ENCODE peak calls at places on chromosomes 16 and 17, in six cellular contexts. C, D, L, G, U and A are unnamed samples. For H3K4me1, the result is how much of the 10 kb centered on the place peaks cover.

GRCh38 chr16:53809088-53809951 is 105.4 kb downstream of the FTO start:
- DNase-seq in C (no peak), U (peak), L (no peak), D (peak), G (no peak), A (no peak)

GRCh38 chr17:27633312-27634025 is 2.5 kb downstream of the LGALS9 start:
- DNase-seq in L (no peak), C (no peak), U (peak), D (peak), G (no peak), A (no peak)

GRCh38 chr17:81405382-81406005 is 10.2 kb downstream of the BAHCC1 start:
- DNase-seq in D (no peak), U (peak), L (no peak), G (no peak), C (no peak), A (no peak)

GRCh38 chr17:78484300-78485159 is 92.7 kb downstream of the DNAH17 start:
- DNase-seq in D (no peak), C (peak), G (peak), L (peak), U (peak), A (peak)

GRCh38 chr17:35546489-35546888 is 9.0 kb upstream of the SLFN12L start:
- DNase-seq in G (no peak), L (no peak), U (no peak), D (no peak), C (no peak), A (no peak)

GRCh38 chr16:17470871-17471744 is at the start of gene XYLT1:
- DNase-seq in D (peak), C (no peak), U (no peak), G (peak), L (peak), A (peak)

GRCh38 chr17:44363613-44364159 is at the start of gene FAM171A2:
- DNase-seq in D (peak), L (peak), U (peak), C (peak), G (peak), A (peak)

GRCh38 chr16:84598391-84598750 is 19.5 kb downstream of the COTL1 start:
- DNase-seq in U (no peak), L (no peak), C (no peak), G (no peak), D (no peak), A (no peak)

GRCh38 chr16:85165781-85166180 is 53.5 kb upstream of the CIBAR2 start:
- DNase-seq in U (no peak), D (no peak), G (no peak), L (no peak), C (no peak), A (no peak)

GRCh38 chr17:21522755-21523154 is 146.6 kb downstream of the KCNJ12 start:
- DNase-seq in L (peak), U (no peak), G (no peak), D (no peak), C (no peak), A (no peak)

GRCh38 chr16:64864232-64864803 is 257.5 kb downstream of the CDH11 start:
- DNase-seq in G (no peak), L (no peak), C (no peak), U (peak), D (peak), A (no peak)

GRCh38 chr17:7146115-7146514 is 31.5 kb upstream of the ASGR2 start:
- DNase-seq in G (no peak), D (no peak), U (no peak), C (peak), L (no peak), A (peak)

GRCh38 chr17:66855204-66855603 is 20.3 kb downstream of the CACNG5 start:
- DNase-seq in U (no peak), L (peak), D (no peak), C (no peak), G (peak), A (no peak)

GRCh38 chr16:63461248-63461841 is 1425.1 kb upstream of the CDH8 start:
- DNase-seq in U (peak), G (peak), C (peak), D (peak), L (peak), A (peak)

GRCh38 chr16:88469615-88470395 is 16.7 kb downstream of the ZFPM1 start:
- DNase-seq in C (no peak), L (no peak), G (no peak), U (no peak), D (no peak), A (no peak)

GRCh38 chr17:4810696-4811289 is 3.8 kb downstream of the PLD2 start:
- DNase-seq in C (no peak), G (no peak), L (no peak), D (no peak), U (no peak), A (no peak)

GRCh38 chr17:21283482-21284318 is 811 bp upstream of the MAP2K3 start:
- DNase-seq in U (peak), L (no peak), G (no peak), C (no peak), D (peak), A (no peak)

GRCh38 chr17:34668206-34668605 is 88.8 kb downstream of the TMEM132E start:
- DNase-seq in G (no peak), C (no peak), D (no peak), U (no peak), L (no peak), A (no peak)

GRCh38 chr16:57668259-57668563 is at the start of gene ADGRG3:
- DNase-seq in U (no peak), L (no peak), C (no peak), G (no peak), D (no peak), A (no peak)

GRCh38 chr16:10606607-10607006 is 26.2 kb upstream of the EMP2 start:
- DNase-seq in G (no peak), D (no peak), U (no peak), L (no peak), C (no peak), A (no peak)

GRCh38 chr17:62819511-62820221 is 11.6 kb upstream of the MARCHF10 start:
- DNase-seq in U (peak), L (no peak), G (peak), D (peak), C (peak), A (peak)

GRCh38 chr17:69175812-69176517 is 34.3 kb upstream of the ABCA6 start:
- DNase-seq in U (peak), D (peak), L (no peak), C (no peak), G (no peak), A (no peak)

GRCh38 chr16:85528528-85529387 is 84.4 kb upstream of the GSE1 start:
- DNase-seq in L (no peak), D (no peak), U (no peak), C (no peak), G (no peak), A (no peak)

GRCh38 chr17:36629970-36630369 is 28.6 kb downstream of the MRM1 start:
- DNase-seq in C (no peak), L (no peak), G (no peak), D (no peak), U (no peak), A (no peak)

GRCh38 chr17:17739388-17740066 is 58.3 kb downstream of the RAI1 start:
- DNase-seq in U (peak), C (no peak), D (peak), G (no peak), L (no peak), A (no peak)

GRCh38 chr17:10120749-10121148 is 77.7 kb downstream of the GAS7 start:
- DNase-seq in G (no peak), D (peak), L (no peak), U (peak), C (no peak), A (no peak)

DNA sequence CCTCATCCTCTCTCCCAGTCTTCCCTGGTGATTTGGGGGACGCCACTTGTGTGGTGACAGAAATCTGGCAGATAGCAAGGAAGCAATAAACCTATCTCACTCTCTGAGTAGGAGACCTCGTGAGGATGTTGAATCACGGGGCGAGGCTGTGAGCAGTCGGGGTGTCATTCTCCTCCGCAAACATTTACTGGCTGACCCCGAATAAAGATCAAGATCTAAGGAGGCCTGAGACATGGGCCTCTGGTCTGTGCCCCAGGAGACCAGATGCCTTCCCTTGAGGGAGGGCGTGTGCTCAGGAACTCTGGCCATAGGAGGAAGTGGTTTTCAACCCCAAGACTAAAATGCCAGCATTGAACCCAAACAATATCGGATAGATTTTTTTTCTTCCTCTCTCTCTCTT is 53.1 kb downstream of the FOXL1 start:
- DNase-seq in C (no peak), L (no peak), D (no peak), G (no peak), U (no peak), A (no peak)
- H2BK15ac ChIP-seq in C (no peak), L (no peak), D (no peak), G (no peak), U (no peak), A (no peak)

GRCh38 chr17:50180593-50180992 is 14.8 kb downstream of the SGCA start:
- DNase-seq in G (no peak), L (no peak), U (no peak), C (no peak), D (peak), A (no peak)

GRCh38 chr17:50176559-50177471 is 11.0 kb downstream of the SGCA start:
- DNase-seq in U (peak), D (no peak), L (no peak), G (no peak), C (no peak), A (peak)

GRCh38 chr17:50177476-50177875 is 11.7 kb downstream of the SGCA start:
- DNase-seq in U (no peak), C (no peak), L (no peak), D (no peak), G (no peak), A (no peak)

GRCh38 chr17:50180066-50180465 is 14.3 kb downstream of the SGCA start:
- DNase-seq in D (no peak), L (no peak), C (no peak), G (no peak), U (no peak), A (no peak)

DNA sequence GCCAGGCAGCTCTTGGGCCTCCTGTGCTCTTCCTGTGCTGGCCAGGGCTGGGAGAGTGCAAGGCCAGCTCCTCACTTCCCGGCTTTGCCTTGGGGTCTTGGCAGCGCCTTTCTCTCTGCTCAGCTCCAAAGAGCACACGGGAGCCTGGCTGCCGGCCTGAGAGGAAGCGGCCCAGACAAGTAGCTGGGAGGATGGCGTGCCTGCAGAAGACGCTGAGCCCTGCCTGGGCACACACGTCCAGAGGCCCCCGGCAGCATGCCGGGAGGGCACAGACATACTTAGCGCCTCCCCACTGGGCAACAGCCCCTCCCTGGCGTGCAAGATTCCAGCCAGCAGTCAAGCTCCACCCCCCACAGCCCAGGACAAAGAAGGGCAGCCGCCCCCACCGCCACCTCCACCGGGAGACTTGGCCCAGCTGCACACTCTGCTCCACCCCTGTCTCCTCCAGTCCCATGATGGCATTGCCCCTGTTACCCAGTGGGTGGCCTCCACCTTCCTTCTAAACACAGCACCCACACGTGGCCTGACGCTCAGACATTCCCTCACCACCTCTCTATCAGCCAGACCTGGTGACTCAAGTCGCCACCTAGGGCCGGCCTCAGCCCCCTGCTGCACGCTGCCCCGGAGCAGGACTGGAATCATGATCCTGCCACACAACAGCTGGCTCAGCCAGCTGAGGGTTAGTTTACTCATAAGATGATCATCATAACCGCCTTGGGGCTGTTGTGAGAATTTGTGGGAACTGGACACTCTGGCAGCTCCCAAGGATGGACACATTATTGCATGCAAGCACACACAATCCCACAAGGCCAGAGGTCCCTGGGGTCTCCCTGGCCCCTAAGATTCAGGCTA is 12.4 kb downstream of the SGCA start:
- DNase-seq in L (peak), C (no peak), D (peak), G (peak), U (peak), A (peak)
- H4K8ac ChIP-seq in L (peak), C (peak), D (peak), G (no peak), U (peak), A (no peak)

GRCh38 chr16:67959930-67960329 is 8.5 kb downstream of the SLC12A4 start:
- DNase-seq in G (no peak), D (no peak), C (no peak), L (no peak), U (no peak), A (no peak)
- H3K4me1 ChIP-seq in G (under half), D (under half), C (under half), L (under half), U (under half), A (under half)

GRCh38 chr16:71501562-71501961 is 12.4 kb upstream of the ZNF19 start:
- DNase-seq in G (no peak), U (no peak), D (no peak), L (no peak), C (no peak), A (peak)

GRCh38 chr16:71504901-71505300 is 15.8 kb upstream of the ZNF19 start:
- DNase-seq in D (no peak), G (no peak), L (no peak), C (no peak), U (no peak), A (no peak)

GRCh38 chr16:71507061-71507460 is 17.9 kb upstream of the ZNF19 start:
- DNase-seq in D (no peak), L (no peak), U (no peak), G (no peak), C (no peak), A (no peak)
- H2BK15ac ChIP-seq in D (no peak), L (no peak), U (no peak), G (no peak), C (no peak), A (no peak)

GRCh38 chr17:57145347-57145746 is 60.3 kb downstream of the AKAP1 start:
- DNase-seq in C (peak), L (no peak), D (no peak), U (no peak), G (no peak), A (no peak)
- H4K8ac ChIP-seq in C (no peak), L (no peak), D (no peak), U (no peak), G (no peak), A (no peak)